ENCODE peak calls at places on chromosome 2, in nine cellular contexts. W is kidney, D is fibroblast of pulmonary artery, Y is coronary artery, L is HCT116, P is fibroblast of lung, Z is AG09309, T is SK-N-SH, M is lower lobe of right lung. S is an unnamed sample.

GRCh38 chr2:166900700-166901099 is 12.4 kb downstream of the XIRP2 start:
- DNase-seq in Y (no peak), M (no peak), D (peak; percentile 7), P (peak; percentile 17), W (no peak), Z (no peak), T (no peak), L (no peak), S (peak; percentile 46)

GRCh38 chr2:33210626-33211025 is 263.9 kb downstream of the LTBP1 start:
- DNase-seq in D (peak; percentile 98), P (peak; percentile 99), T (no peak), M (no peak), W (peak; percentile 58), Y (peak; percentile 79), Z (peak; percentile 93), L (no peak), S (peak; percentile 99)

GRCh38 chr2:138017824-138018223 is 53.6 kb downstream of the HNMT start:
- DNase-seq in T (no peak), D (no peak), P (no peak), Z (no peak), Y (no peak), L (no peak), M (no peak), W (no peak), S (no peak)

GRCh38 chr2:20015482-20016083 is 3.1 kb upstream of the MATN3 start:
- DNase-seq in Z (peak; percentile 18), L (peak; percentile 26), W (no peak), P (peak; percentile 36), M (no peak), D (peak; percentile 77), T (peak; percentile 80), Y (no peak), S (peak; percentile 67)

GRCh38 chr2:38835015-38835601 is 40.6 kb downstream of the DHX57 start:
- DNase-seq in Y (no peak), L (peak; percentile 19), D (peak; percentile 31), M (no peak), T (no peak), Z (no peak), W (no peak), P (peak; percentile 15), S (peak; percentile 40)

GRCh38 chr2:185127412-185127811 is 529.1 kb downstream of the ZNF804A start:
- DNase-seq in Z (no peak), D (peak; percentile 1), L (no peak), T (no peak), W (no peak), Y (no peak), P (peak; percentile 7), M (no peak), S (peak; percentile 64)

GRCh38 chr2:55460562-55460961 is 40.9 kb upstream of the CCDC88A start:
- DNase-seq in T (no peak), M (no peak), Y (no peak), Z (no peak), W (no peak), D (peak; percentile 26), P (peak; percentile 33), L (no peak), S (peak; percentile 50)

GRCh38 chr2:180690611-180691010 is 289.8 kb upstream of the UBE2E3 start:
- DNase-seq in Z (no peak), Y (no peak), P (peak; percentile 25), T (no peak), L (no peak), D (peak; percentile 68), W (no peak), M (no peak), S (peak; percentile 62)

GRCh38 chr2:74516650-74517049 is 2.4 kb downstream of the TLX2 start:
- DNase-seq in L (no peak), Z (no peak), W (no peak), M (no peak), T (no peak), D (no peak), Y (no peak), P (no peak), S (no peak)

GRCh38 chr2:74513605-74514367 is 464 bp upstream of the TLX2 start:
- DNase-seq in T (no peak), Y (no peak), M (no peak), D (no peak), P (no peak), L (no peak), W (peak; percentile 50), Z (no peak), S (no peak)

GRCh38 chr2:74516070-74516633 is 1.9 kb downstream of the TLX2 start:
- DNase-seq in M (peak; percentile 74), P (no peak), Y (no peak), L (no peak), T (peak; percentile 72), Z (no peak), D (peak; percentile 47), W (peak; percentile 89), S (peak; percentile 44)

GRCh38 chr2:74514368-74515270 is at the start of gene TLX2:
- DNase-seq in Y (no peak), M (no peak), D (no peak), Z (no peak), W (peak; percentile 83), T (peak; percentile 96), L (no peak), P (no peak), S (no peak)

GRCh38 chr2:74515271-74516069 is 1.2 kb downstream of the TLX2 start:
- DNase-seq in P (no peak), Y (no peak), L (no peak), M (no peak), W (peak; percentile 65), T (peak; percentile 57), D (no peak), Z (no peak), S (no peak)
- H3K4me3 ChIP-seq in P (no peak overlapping the region), Y (peak overlapping the region; percentile 62), L (no peak overlapping the region), M (peak overlapping the region; percentile 47), W (no peak overlapping the region), T (peak overlapping the region; percentile 68), D (no peak overlapping the region), Z (no peak overlapping the region), S (no peak overlapping the region)

GRCh38 chr2:10027931-10028330 is 15.4 kb upstream of the KLF11 start:
- DNase-seq in M (no peak), T (no peak), W (no peak), P (no peak), Z (no peak), L (no peak), Y (no peak), D (no peak), S (no peak)

GRCh38 chr2:10026940-10027569 is 16.3 kb upstream of the KLF11 start:
- DNase-seq in T (no peak), M (no peak), Y (no peak), L (no peak), P (no peak), Z (no peak), W (no peak), D (no peak), S (no peak)

GRCh38 chr2:10028988-10029874 is 14.1 kb upstream of the KLF11 start:
- DNase-seq in P (no peak), M (peak; percentile 88), D (no peak), W (peak; percentile 88), Y (no peak), T (no peak), Z (no peak), L (no peak), S (no peak)

GRCh38 chr2:10029875-10030223 is 13.5 kb upstream of the KLF11 start:
- DNase-seq in M (no peak), Z (no peak), W (no peak), L (no peak), P (no peak), D (no peak), T (no peak), Y (no peak), S (no peak)

GRCh38 chr2:10028407-10028987 is 14.9 kb upstream of the KLF11 start:
- DNase-seq in D (no peak), W (peak; percentile 48), Z (no peak), M (no peak), T (no peak), Y (no peak), P (no peak), L (no peak), S (no peak)
- TF ChIP-seq CTCF in D (no peak), W (no peak), Z (peak; percentile 12), M (no peak), T (no peak), Y (no peak), P (no peak), L (no peak), S (no peak)

DNA sequence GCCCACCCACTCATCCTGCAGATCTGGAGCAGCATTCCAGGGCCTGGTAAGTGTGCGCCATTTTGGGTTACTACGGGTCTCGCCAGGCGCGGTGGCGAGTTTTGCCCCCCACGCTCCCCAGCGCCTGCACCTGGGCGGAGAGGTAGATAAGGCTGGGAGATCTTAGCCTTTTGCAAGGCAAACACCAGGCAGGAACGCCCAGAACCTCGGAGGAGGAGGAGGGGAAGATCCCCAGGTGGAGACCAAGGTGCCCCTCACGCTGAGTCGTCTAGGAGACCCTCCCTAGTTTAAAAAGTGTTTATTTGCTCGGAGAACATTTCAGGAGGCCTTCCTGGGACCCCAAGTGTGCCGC is 365 bp upstream of the RAMP1 start:
- DNase-seq in M (no peak), Y (no peak), D (no peak), P (no peak), Z (no peak), L (no peak), T (no peak), W (no peak), S (no peak)
- H3K4me3 ChIP-seq in M (no peak overlapping the region), Y (peak overlapping the region; percentile 84), D (peak overlapping the region; percentile 33), P (peak overlapping the region; percentile 35), Z (peak overlapping the region; percentile 48), L (peak overlapping the region; percentile 53), T (peak overlapping the region; percentile 55), W (no peak overlapping the region), S (peak overlapping the region; percentile 20)

GRCh38 chr2:68837861-68838341 is 33.3 kb downstream of the BMP10 start:
- DNase-seq in T (no peak), P (peak; percentile 87), W (no peak), M (no peak), D (no peak), Y (no peak), L (no peak), Z (no peak), S (peak; percentile 48)

GRCh38 chr2:68838641-68839040 is 32.6 kb downstream of the BMP10 start:
- DNase-seq in L (no peak), W (no peak), T (no peak), D (no peak), Y (no peak), Z (no peak), P (no peak), M (no peak), S (no peak)

GRCh38 chr2:68837164-68837860 is 33.9 kb downstream of the BMP10 start:
- DNase-seq in M (peak; percentile 91), P (peak; percentile 23), Y (no peak), T (no peak), W (peak; percentile 81), D (peak; percentile 70), Z (no peak), L (peak; percentile 58), S (peak; percentile 26)

GRCh38 chr2:68835636-68836035 is 35.6 kb downstream of the BMP10 start:
- DNase-seq in Z (no peak), D (no peak), W (no peak), T (no peak), M (no peak), Y (no peak), P (no peak), L (no peak), S (no peak)

DNA sequence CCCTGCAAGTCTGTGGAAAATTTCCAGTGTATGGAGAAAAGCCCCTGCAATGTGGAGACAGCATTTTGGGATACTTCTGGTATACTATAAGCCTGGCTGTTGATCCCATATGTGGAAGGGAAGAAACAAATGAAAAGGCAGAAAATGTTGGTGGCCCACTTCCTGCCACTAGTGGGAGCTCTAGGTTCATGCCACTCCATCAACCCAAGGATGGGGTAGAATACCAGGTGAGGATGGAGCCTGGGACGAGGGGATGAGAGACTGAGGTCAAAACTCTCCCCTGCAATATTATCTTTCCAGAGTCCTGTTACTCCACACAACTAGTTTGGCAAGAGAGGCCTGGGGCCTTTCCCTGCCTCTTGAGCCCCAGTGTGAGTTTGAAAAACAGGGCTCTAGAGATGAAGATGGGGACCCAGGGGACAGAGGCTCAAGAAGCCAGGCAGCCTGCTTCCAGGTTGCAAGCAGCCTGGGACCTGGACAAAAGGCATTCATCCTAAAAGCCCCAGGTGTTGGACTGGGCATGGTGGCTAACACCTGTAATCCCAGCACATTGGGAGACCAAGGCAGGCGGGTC is 31.9 kb downstream of the BMP10 start:
- DNase-seq in W (no peak), P (no peak), M (no peak), L (peak; percentile 10), D (peak; percentile 41), Y (no peak), T (peak; percentile 24), Z (no peak), S (peak; percentile 11)
- TF ChIP-seq CTCF in W (peak; percentile 39), P (peak; percentile 46), M (peak; percentile 67), L (peak; percentile 76), D (peak; percentile 74), Y (peak; percentile 23), T (peak; percentile 53), Z (peak; percentile 64), S (peak; percentile 70)